ENCODE peak calls at places on chromosomes 11 and 22, in four cellular contexts. X is chondrocyte, S is fibroblast of the aortic adventitia, Q is AG09319. H is an unnamed sample.

GRCh38 chr11:118622376-118623290 is 15.2 kb downstream of the PHLDB1 start:
- DNase-seq in X (peak), S (peak), Q (no peak), H (no peak)

GRCh38 chr11:48088682-48089050 is 108.3 kb downstream of the PTPRJ start:
- DNase-seq in Q (no peak), X (no peak), S (peak), H (no peak)

GRCh38 chr11:78840190-78840589 is 265.5 kb upstream of the NARS2 start:
- DNase-seq in X (no peak), Q (peak), S (peak), H (no peak)

GRCh38 chr11:61198391-61198790 is 4.9 kb upstream of the PGA3 start:
- DNase-seq in X (no peak), S (no peak), Q (no peak), H (no peak)

GRCh38 chr22:38866399-38867123 is 5.5 kb downstream of the CBX6 start:
- DNase-seq in S (no peak), Q (no peak), X (peak), H (no peak)

GRCh38 chr11:111770581-111771134 is 4.5 kb upstream of the PPP2R1B start:
- DNase-seq in Q (no peak), X (no peak), S (no peak), H (no peak)

GRCh38 chr22:40979198-40979597 is 28.0 kb downstream of the RBX1 start:
- DNase-seq in Q (no peak), X (peak), S (no peak), H (no peak)

GRCh38 chr11:68256331-68256741 is 15.4 kb downstream of the C11orf24 start:
- DNase-seq in Q (no peak), S (peak), X (no peak), H (no peak)

GRCh38 chr11:11171285-11171684 is 181.8 kb downstream of the CSNK2A3 start:
- DNase-seq in Q (no peak), X (no peak), S (no peak), H (no peak)

DNA sequence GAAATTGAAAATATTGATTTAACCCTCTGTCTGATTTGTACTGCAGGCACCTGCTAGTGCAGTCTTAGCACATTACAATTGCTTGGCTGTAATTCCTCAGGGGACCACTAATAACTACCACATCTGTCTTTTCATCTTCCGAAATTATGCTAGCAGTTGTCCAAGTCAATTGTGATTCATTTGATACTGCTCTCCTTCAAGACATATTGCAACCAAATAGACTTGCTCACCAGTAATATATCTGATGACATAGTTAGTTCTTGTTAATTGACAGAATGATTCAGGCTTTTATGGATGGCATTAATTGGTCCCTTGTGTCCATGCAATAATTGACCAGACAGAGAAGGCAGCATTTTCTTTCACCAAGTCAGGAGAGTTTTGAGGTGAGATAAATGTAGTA is 158.6 kb downstream of the TEAD1 start:
- DNase-seq in S (no peak), Q (no peak), X (no peak), H (no peak)
- TF ChIP-seq CTCF in S (no peak), Q (no peak), X (no peak), H (no peak)

GRCh38 chr11:88420165-88420781 is 82.7 kb upstream of the CTSC start:
- DNase-seq in S (peak), X (no peak), Q (no peak), H (no peak)

GRCh38 chr11:88415495-88415894 is 78.0 kb upstream of the CTSC start:
- DNase-seq in X (no peak), Q (no peak), S (no peak), H (no peak)

GRCh38 chr11:88421530-88421929 is 84.0 kb upstream of the CTSC start:
- DNase-seq in S (peak), X (no peak), Q (no peak), H (no peak)

GRCh38 chr11:88414981-88415391 is 77.5 kb upstream of the CTSC start:
- DNase-seq in X (no peak), Q (no peak), S (peak), H (no peak)

GRCh38 chr11:88418508-88418907 is 81.0 kb upstream of the CTSC start:
- DNase-seq in X (no peak), S (no peak), Q (no peak), H (no peak)
- TF ChIP-seq CTCF in X (no peak), S (no peak), Q (no peak), H (no peak)

DNA sequence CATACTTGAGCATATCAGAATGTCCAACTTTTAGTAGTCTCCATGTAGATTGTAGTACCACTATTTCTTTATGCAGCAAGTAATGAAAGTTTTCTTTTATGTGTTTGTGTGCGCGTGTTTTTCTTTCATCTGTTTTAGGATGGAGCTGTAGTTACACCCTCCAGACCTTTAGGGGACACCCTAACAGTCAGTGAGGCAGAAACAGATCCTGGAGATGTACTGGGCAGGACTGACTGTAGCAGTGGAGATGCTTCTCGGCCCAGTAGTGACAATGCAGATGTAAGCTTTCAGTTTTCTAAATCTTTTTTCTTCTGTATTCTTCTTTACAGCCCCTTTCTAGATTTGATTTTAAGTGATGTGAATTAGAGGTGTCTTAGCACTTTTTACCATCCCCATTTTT is 79.9 kb upstream of the GRIK4 start:
- DNase-seq in Q (no peak), X (no peak), S (no peak), H (peak)
- TF ChIP-seq CTCF in Q (peak), X (peak), S (peak), H (peak)

DNA sequence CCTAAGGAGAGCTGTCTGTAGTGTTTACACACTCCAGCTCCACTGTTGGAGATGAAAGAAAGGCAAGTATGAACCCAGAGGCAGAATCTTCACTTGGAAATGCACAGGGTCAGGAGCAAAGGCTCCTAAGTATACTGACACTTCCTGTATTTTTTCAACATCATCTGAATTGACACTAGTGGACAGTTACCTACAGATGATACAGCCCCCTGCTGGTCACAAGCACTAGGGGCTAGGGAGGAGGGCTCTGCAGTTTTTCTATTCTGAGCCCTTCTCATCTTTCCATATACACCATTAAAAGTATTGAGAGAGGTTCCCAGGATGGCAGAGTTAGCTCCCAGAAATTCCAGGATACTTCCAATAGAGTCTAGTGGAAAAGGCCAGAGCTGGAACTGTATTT is 290.3 kb upstream of the API5 start:
- DNase-seq in Q (no peak), X (no peak), S (no peak), H (no peak)
- TF ChIP-seq CTCF in Q (no peak), X (no peak), S (no peak), H (peak)

GRCh38 chr11:114257621-114258558 is 38.3 kb upstream of the NNMT start:
- DNase-seq in S (no peak), Q (no peak), X (no peak), H (no peak)
- TF ChIP-seq CTCF in S (peak), Q (no peak), X (peak), H (no peak)

DNA sequence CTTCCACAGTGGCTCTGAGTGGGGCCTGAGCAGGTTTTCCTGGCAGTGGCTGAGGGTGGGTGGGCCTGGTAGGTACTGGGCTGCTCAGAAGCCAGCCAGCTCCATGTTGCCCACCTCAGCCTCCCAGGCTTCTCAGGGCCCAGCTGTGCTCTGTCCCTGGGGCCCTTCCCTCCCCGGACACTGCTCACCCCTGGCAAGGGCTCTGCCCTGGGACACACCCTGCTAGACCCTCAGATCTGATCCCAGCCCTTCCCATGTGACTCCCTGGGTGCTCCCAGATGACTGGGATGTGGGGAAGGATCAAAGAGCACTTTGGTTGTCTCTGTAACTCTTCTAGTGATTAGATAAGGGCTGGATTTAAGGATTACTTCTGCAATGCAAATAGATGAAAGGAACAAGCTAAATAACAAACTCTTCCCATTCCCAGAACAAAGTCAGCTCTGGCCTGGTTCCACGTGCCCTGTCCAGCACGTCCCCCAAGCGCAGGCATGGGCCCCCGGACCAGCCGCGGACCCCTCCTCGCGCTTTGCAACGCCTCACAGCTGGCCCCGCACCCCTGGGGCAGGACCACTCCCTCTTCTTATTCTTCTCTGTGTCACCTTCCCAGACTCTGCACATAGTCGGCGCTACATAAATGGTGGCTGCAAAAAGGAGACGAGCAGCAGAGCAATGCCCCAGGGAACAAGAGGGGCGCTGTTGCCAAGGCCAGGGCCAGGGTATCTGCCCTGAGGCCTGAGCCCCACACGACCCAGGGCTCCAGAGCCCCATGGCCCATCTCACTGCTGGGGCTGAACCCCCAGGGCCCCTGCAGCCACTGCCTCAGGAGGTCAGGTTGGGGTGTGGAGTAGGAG is 5.7 kb upstream of the KRTAP5-6 start:
- DNase-seq in X (no peak), S (no peak), Q (no peak), H (no peak)
- TF ChIP-seq CTCF in X (no peak), S (no peak), Q (no peak), H (peak)

GRCh38 chr11:35486446-35486845 is 39.0 kb downstream of the PAMR1 start:
- DNase-seq in S (no peak), X (no peak), Q (no peak), H (no peak)
- TF ChIP-seq CTCF in S (peak), X (no peak), Q (no peak), H (no peak)

GRCh38 chr11:27362749-27363575 is at the start of gene CCDC34:
- DNase-seq in Q (peak), S (peak), X (peak), H (peak)
- TF ChIP-seq CTCF in Q (no peak), S (no peak), X (peak), H (no peak)

GRCh38 chr11:32809313-32809712 is 14.9 kb upstream of the CCDC73 start:
- DNase-seq in S (peak), X (no peak), Q (peak), H (peak)
- TF ChIP-seq CTCF in S (peak), X (peak), Q (peak), H (peak)

GRCh38 chr22:29259253-29259899 is 8.4 kb downstream of the RHBDD3 start:
- DNase-seq in Q (no peak), X (no peak), S (no peak), H (no peak)
- TF ChIP-seq CTCF in Q (no peak), X (peak), S (no peak), H (no peak)